ENCODE peak calls at places on chromosomes 13 and 19, in nine cellular contexts. K is OCI-LY7, M is fibroblast of mammary gland, C is tibial artery, L is neural crest cell, G is tibial nerve, B is progenitor cell of endocrine pancreas, A is astrocyte, Z is GM13977. D is an unnamed sample.

GRCh38 chr19:10780368-10780767 is 55.6 kb downstream of the TMED1 start:
- DNase-seq in K (no peak), M (peak), C (peak), L (no peak), G (peak), B (no peak), A (peak), Z (no peak), D (no peak)

GRCh38 chr19:40461669-40462221 is 3.8 kb downstream of the BLVRB start:
- DNase-seq in K (peak), M (no peak), C (peak), L (no peak), G (no peak), B (no peak), A (no peak), Z (no peak), D (no peak)

GRCh38 chr13:26941345-26942174 is 181.0 kb upstream of the GPR12 start:
- DNase-seq in K (no peak), M (peak), C (no peak), L (no peak), G (no peak), B (no peak), A (peak), Z (no peak), D (no peak)

GRCh38 chr19:50003254-50003788 is 21.9 kb downstream of the VRK3 start:
- DNase-seq in K (no peak), M (no peak), C (no peak), L (no peak), G (no peak), B (no peak), A (no peak), Z (no peak), D (no peak)

GRCh38 chr13:113812140-113813036 is 51.5 kb downstream of the GAS6 start:
- DNase-seq in K (no peak), M (no peak), C (no peak), L (no peak), G (no peak), B (no peak), A (no peak), Z (no peak), D (no peak)

GRCh38 chr19:50639121-50640112 is at the start of gene SYT3:
- DNase-seq in K (no peak), M (peak), C (no peak), L (peak), G (no peak), B (peak), A (no peak), Z (peak), D (peak)

GRCh38 chr19:10339380-10339960 is at the start of gene ICAM3:
- DNase-seq in K (peak), M (no peak), C (no peak), L (no peak), G (no peak), B (no peak), A (no peak), Z (peak), D (peak)

GRCh38 chr19:42538841-42539709 is 10.8 kb upstream of the CEACAM1 start:
- DNase-seq in K (no peak), M (no peak), C (no peak), L (no peak), G (no peak), B (no peak), A (no peak), Z (no peak), D (no peak)

GRCh38 chr13:98800078-98800477 is 47.6 kb upstream of the SLC15A1 start:
- DNase-seq in K (no peak), M (no peak), C (no peak), L (no peak), G (no peak), B (no peak), A (no peak), Z (no peak), D (no peak)

GRCh38 chr13:100646030-100646673 is 28.4 kb downstream of the TMTC4 start:
- DNase-seq in K (no peak), M (peak), C (no peak), L (peak), G (no peak), B (peak), A (peak), Z (no peak), D (no peak)

GRCh38 chr13:96229356-96229755 is 139.4 kb downstream of the HS6ST3 start:
- DNase-seq in K (peak), M (peak), C (no peak), L (no peak), G (no peak), B (no peak), A (no peak), Z (no peak), D (peak)

GRCh38 chr19:13189600-13189999 is 39.4 kb downstream of the IER2 start:
- DNase-seq in K (no peak), M (no peak), C (no peak), L (no peak), G (no peak), B (no peak), A (no peak), Z (no peak), D (no peak)

GRCh38 chr13:43044720-43045301 is 21.4 kb downstream of the DNAJC15 start:
- DNase-seq in K (no peak), M (no peak), C (no peak), L (no peak), G (no peak), B (no peak), A (no peak), Z (no peak), D (no peak)

GRCh38 chr13:44107357-44108121 is 227.8 kb downstream of the LACC1 start:
- DNase-seq in K (no peak), M (no peak), C (no peak), L (no peak), G (no peak), B (no peak), A (no peak), Z (no peak), D (no peak)

GRCh38 chr19:3765121-3765520 is 2.6 kb downstream of the MRPL54 start:
- DNase-seq in K (no peak), M (no peak), C (no peak), L (no peak), G (no peak), B (no peak), A (no peak), Z (no peak), D (no peak)

GRCh38 chr19:50542825-50543428 is 25.3 kb downstream of the LRRC4B start:
- DNase-seq in K (no peak), M (no peak), C (no peak), L (no peak), G (no peak), B (no peak), A (no peak), Z (no peak), D (no peak)

GRCh38 chr19:39413269-39413902 is 917 bp downstream of the PLEKHG2 start:
- DNase-seq in K (peak), M (peak), C (peak), L (peak), G (no peak), B (peak), A (no peak), Z (peak), D (no peak)

GRCh38 chr19:30441011-30441410 is 68.8 kb downstream of the ZNF536 start:
- DNase-seq in K (no peak), M (no peak), C (no peak), L (no peak), G (no peak), B (no peak), A (no peak), Z (no peak), D (no peak)

GRCh38 chr19:3494559-3494958 is 5.9 kb downstream of the DOHH start:
- DNase-seq in K (no peak), M (no peak), C (no peak), L (no peak), G (no peak), B (no peak), A (no peak), Z (no peak), D (no peak)

GRCh38 chr19:48400018-48400742 is 6.7 kb downstream of the GRIN2D start:
- DNase-seq in K (no peak), M (peak), C (peak), L (peak), G (peak), B (no peak), A (peak), Z (peak), D (peak)

GRCh38 chr13:60931858-60932546 is 483.6 kb downstream of the PCDH20 start:
- DNase-seq in K (no peak), M (no peak), C (no peak), L (no peak), G (no peak), B (no peak), A (peak), Z (no peak), D (no peak)

GRCh38 chr13:95915102-95915501 is 138.1 kb downstream of the UGGT2 start:
- DNase-seq in K (no peak), M (no peak), C (no peak), L (no peak), G (no peak), B (no peak), A (no peak), Z (no peak), D (no peak)

GRCh38 chr19:11382898-11383705 is 1.0 kb downstream of the EPOR start:
- DNase-seq in K (peak), M (no peak), C (peak), L (peak), G (peak), B (peak), A (no peak), Z (peak), D (peak)

GRCh38 chr19:16445238-16446107 is 26.3 kb downstream of the EPS15L1 start:
- DNase-seq in K (peak), M (peak), C (no peak), L (no peak), G (no peak), B (no peak), A (peak), Z (peak), D (peak)

GRCh38 chr19:21202865-21203494 is 61.1 kb downstream of the ZNF431 start:
- DNase-seq in K (peak), M (peak), C (no peak), L (peak), G (peak), B (no peak), A (peak), Z (peak), D (peak)

GRCh38 chr19:5048091-5048726 is 79.3 kb downstream of the KDM4B start:
- DNase-seq in K (peak), M (peak), C (peak), L (peak), G (peak), B (peak), A (peak), Z (peak), D (peak)

GRCh38 chr19:35718345-35719041 is 690 bp downstream of the KMT2B start:
- DNase-seq in K (peak), M (no peak), C (no peak), L (peak), G (no peak), B (no peak), A (no peak), Z (peak), D (peak)

DNA sequence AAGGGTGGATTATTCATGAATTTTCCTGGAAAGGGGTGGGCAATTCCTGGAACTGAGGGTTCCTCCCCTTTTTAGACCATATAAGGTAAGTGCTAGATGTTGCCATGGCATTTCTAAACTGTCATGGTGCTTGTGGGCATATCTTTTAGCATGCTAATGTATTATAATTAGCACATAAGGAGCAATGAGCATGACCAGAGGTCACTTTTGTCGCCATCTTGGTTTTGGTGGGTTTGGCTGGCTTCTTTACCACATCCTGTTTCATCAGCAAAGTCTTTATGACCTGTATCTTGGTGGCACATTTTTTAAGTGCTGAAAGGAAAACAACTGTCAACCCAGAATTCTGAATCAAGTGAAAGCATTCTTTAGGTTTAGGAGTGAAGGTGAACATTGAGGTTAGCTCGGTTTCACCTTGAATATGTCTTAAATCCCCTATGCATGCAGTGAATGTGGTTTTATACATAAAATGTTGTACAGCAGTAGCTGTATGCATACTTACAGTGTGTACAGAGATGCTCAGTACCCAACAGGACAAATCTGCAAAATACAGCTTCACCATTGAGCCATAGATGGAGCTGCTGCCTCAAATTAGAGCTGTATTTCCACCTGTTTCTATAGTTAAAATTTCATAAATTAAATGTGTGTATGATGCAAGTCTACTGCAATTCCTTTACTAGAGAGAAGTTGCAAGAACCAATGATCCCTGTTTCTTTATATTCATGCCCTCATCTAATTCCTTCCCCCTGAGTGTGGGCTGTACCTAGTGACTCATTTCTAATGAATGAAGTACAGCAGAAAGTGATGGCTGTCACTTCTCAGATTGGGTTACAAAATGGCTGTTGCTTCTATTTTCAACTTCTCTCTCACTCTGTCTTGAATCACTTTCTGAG is 25.3 kb upstream of the IGSF23 start:
- DNase-seq in K (no peak), M (peak), C (no peak), L (no peak), G (no peak), B (no peak), A (peak), Z (no peak), D (no peak)
- TF ChIP-seq CTCF in K (peak), M (no peak), C (no peak), L (no peak), G (no peak), B (no peak), A (peak), Z (no peak), D (no peak)

DNA sequence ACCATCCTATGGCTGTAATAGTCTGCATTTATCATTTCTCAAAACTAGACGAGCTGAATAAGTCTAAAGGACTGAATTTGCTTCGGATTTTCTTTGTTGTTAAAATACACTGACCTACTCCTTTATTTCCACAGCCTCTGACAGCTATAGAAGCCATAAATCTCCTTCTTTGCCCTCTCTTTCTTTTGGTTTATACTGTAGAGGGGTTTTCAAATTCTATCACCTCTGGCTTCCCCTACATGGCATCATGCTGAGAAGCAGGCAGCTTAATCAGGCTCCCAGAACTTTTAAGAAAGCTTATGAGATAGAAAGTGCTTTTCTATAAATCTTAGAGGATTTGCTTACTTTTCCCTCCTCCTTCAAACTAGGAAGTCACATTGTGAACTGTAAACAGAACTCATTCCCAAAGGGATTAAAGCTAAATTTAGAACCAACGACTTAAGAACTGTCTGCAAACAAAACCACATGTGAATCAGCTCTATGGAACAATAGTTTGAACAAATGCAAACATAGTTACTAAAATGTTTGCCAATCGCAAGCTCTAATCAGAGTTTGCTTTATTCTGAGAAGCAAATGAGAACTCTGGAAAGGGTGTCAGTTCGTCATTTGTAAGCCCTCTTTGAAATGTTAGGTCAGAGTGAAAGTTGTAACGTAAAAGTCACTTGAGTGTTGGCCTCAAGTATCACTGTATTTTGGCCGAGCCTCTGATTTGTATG is 344.0 kb downstream of the RFC3 start:
- DNase-seq in K (no peak), M (peak), C (no peak), L (no peak), G (no peak), B (no peak), A (peak), Z (no peak), D (no peak)
- TF ChIP-seq CTCF in K (no peak), M (no peak), C (no peak), L (no peak), G (no peak), B (no peak), A (no peak), Z (no peak), D (no peak)

DNA sequence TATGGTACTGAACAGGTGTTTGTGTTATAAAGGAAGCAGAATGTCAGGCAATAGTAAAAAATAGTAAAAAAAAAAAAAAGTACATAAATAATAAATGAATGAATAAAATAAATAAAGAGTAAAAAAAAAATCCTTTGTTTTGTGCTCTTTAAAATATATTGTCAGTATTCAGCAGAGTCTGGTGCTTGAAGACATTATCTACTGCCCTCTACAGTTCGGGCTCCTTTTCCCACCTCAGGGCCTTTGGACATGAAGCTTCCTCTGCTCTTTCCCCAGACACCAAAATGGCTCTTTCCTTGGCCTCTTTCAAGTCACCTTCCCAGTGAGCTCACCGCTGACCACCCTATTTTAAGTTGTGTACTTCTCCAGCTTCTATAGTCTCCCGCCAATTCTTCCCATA is 137.5 kb downstream of the TNFRSF19 start:
- DNase-seq in K (no peak), M (peak), C (no peak), L (no peak), G (no peak), B (no peak), A (no peak), Z (no peak), D (no peak)
- TF ChIP-seq CTCF in K (peak), M (peak), C (no peak), L (peak), G (no peak), B (no peak), A (peak), Z (peak), D (peak)

DNA sequence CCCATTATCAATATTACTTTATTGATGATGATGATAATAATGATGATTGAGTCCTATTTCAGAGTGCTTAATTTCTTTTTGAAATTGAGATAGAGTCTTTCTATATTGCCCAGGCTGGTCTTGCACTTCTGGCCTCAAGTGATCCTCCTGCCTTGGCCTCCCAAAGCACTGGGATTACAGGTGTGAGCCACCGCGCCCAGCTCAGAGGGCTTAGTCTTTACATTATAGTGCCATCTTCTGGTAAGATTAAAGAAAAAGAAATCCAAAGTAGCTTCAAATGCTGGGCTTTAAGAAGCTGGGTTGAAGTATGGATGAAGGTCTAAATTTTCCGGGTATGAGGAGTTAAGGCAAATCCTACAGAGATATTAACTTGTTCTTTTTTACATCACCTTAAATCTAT is 3.4 kb upstream of the ZNF333 start:
- DNase-seq in K (peak), M (peak), C (no peak), L (no peak), G (no peak), B (no peak), A (no peak), Z (no peak), D (no peak)
- TF ChIP-seq CTCF in K (peak), M (peak), C (no peak), L (peak), G (no peak), B (peak), A (no peak), Z (peak), D (peak)

DNA sequence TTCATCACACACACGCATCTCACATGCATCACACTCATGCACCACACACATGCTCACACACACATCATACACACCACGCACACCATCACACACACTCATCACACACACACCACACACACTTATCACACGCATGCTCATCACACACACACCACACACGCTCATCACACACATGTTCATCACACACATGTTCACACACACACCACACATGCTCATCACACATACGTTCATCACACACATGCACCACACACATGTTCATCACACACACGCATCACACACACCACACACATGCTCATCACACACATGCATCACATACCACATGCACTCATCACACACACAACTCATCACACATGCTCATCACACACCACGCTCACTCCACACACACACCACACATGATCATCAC is 46.9 kb downstream of the C1QTNF9 start:
- DNase-seq in K (no peak), M (no peak), C (no peak), L (no peak), G (no peak), B (no peak), A (no peak), Z (no peak), D (no peak)
- TF ChIP-seq CTCF in K (no peak), M (no peak), C (no peak), L (no peak), G (no peak), B (no peak), A (no peak), Z (no peak), D (no peak)

GRCh38 chr13:39284801-39285388 is 246.6 kb downstream of the NHLRC3 start:
- DNase-seq in K (no peak), M (no peak), C (no peak), L (no peak), G (no peak), B (no peak), A (no peak), Z (no peak), D (no peak)
- TF ChIP-seq CTCF in K (peak), M (peak), C (no peak), L (no peak), G (no peak), B (no peak), A (no peak), Z (no peak), D (no peak)

GRCh38 chr19:2488942-2489731 is 13.2 kb downstream of the GADD45B start:
- DNase-seq in K (peak), M (no peak), C (no peak), L (no peak), G (no peak), B (peak), A (no peak), Z (peak), D (peak)

GRCh38 chr19:2488405-2488941 is 12.5 kb downstream of the GADD45B start:
- DNase-seq in K (no peak), M (no peak), C (no peak), L (no peak), G (no peak), B (no peak), A (no peak), Z (no peak), D (no peak)

GRCh38 chr19:2492870-2493269 is 16.9 kb downstream of the GADD45B start:
- DNase-seq in K (no peak), M (no peak), C (no peak), L (no peak), G (no peak), B (no peak), A (no peak), Z (no peak), D (no peak)

GRCh38 chr19:2491130-2491801 is 15.3 kb downstream of the GADD45B start:
- DNase-seq in K (peak), M (peak), C (no peak), L (no peak), G (no peak), B (no peak), A (peak), Z (no peak), D (no peak)

GRCh38 chr19:2490659-2491058 is 14.7 kb downstream of the GADD45B start:
- DNase-seq in K (peak), M (no peak), C (no peak), L (no peak), G (no peak), B (no peak), A (no peak), Z (no peak), D (no peak)
- TF ChIP-seq CTCF in K (no peak), M (no peak), C (no peak), L (no peak), G (no peak), B (no peak), A (no peak), Z (no peak), D (no peak)